ENCODE peak calls at places on chromosomes 12 and 14, in five cellular contexts. Z, A, E, Q and M are unnamed samples.
A peak's percentile ranks its signal among the peaks of the same experiment; 100 is the strongest.

GRCh38 chr14:45204241-45204640 is 48.8 kb downstream of the MIS18BP1 start:
- DNase-seq in E (no peak), A (no peak), Z (no peak), Q (no peak), M (no peak)

GRCh38 chr14:90777830-90778467 is 38.3 kb downstream of the TTC7B start:
- DNase-seq in Z (no peak), Q (no peak), A (no peak), E (no peak), M (no peak)

GRCh38 chr14:67999290-67999689 is 179.7 kb downstream of the RAD51B start:
- DNase-seq in A (no peak), Z (peak; percentile 50), Q (no peak), E (no peak), M (peak; percentile 62)

GRCh38 chr12:125773033-125773432 is 707.8 kb downstream of the AACS start:
- DNase-seq in E (no peak), Z (no peak), Q (no peak), A (no peak), M (no peak)

GRCh38 chr12:66767454-66768002 is 88.7 kb upstream of the GRIP1 start:
- DNase-seq in E (no peak), A (no peak), Z (no peak), Q (no peak), M (no peak)

GRCh38 chr12:7433276-7433822 is 10.6 kb downstream of the CD163L1 start:
- DNase-seq in E (no peak), A (peak; percentile 14), Z (peak; percentile 74), Q (no peak), M (peak; percentile 69)

GRCh38 chr14:55819610-55820304 is 239.8 kb downstream of the KTN1 start:
- DNase-seq in E (no peak), Z (no peak), A (no peak), Q (no peak), M (peak; percentile 45)

GRCh38 chr12:121673013-121673441 is 3.6 kb upstream of the MORN3 start:
- DNase-seq in A (no peak), E (peak; percentile 93), Z (no peak), Q (peak; percentile 41), M (no peak)

GRCh38 chr12:1758887-1759286 is 61.5 kb upstream of the LRTM2 start:
- DNase-seq in Q (no peak), A (no peak), Z (peak; percentile 20), E (no peak), M (no peak)

GRCh38 chr12:76719171-76719631 is 44.7 kb upstream of the ZDHHC17 start:
- DNase-seq in Z (no peak), A (peak; percentile 68), Q (no peak), E (no peak), M (peak; percentile 14)

GRCh38 chr12:76049575-76050251 is 18.1 kb upstream of the PHLDA1 start:
- DNase-seq in E (no peak), A (no peak), Z (no peak), Q (no peak), M (no peak)

GRCh38 chr14:42927313-42927712 is 1320.6 kb downstream of the LRFN5 start:
- DNase-seq in A (no peak), E (no peak), Z (no peak), Q (no peak), M (no peak)

GRCh38 chr14:81435048-81435577 is 35.0 kb upstream of the STON2 start:
- DNase-seq in A (no peak), Z (no peak), E (no peak), Q (no peak), M (no peak)
- H3K4me3 ChIP-seq in A (no peak overlapping the region), Z (no peak overlapping the region), E (peak overlapping the region; percentile 60), Q (peak overlapping the region; percentile 71), M (no peak overlapping the region)

GRCh38 chr12:56189918-56190694 is 823 bp upstream of the SMARCC2 start:
- DNase-seq in Q (peak; percentile 78), A (peak; percentile 35), Z (peak; percentile 88), E (peak; percentile 82), M (peak; percentile 84)
- TF ChIP-seq CTCF in Q (no peak), A (no peak), Z (no peak), E (no peak), M (no peak)

DNA sequence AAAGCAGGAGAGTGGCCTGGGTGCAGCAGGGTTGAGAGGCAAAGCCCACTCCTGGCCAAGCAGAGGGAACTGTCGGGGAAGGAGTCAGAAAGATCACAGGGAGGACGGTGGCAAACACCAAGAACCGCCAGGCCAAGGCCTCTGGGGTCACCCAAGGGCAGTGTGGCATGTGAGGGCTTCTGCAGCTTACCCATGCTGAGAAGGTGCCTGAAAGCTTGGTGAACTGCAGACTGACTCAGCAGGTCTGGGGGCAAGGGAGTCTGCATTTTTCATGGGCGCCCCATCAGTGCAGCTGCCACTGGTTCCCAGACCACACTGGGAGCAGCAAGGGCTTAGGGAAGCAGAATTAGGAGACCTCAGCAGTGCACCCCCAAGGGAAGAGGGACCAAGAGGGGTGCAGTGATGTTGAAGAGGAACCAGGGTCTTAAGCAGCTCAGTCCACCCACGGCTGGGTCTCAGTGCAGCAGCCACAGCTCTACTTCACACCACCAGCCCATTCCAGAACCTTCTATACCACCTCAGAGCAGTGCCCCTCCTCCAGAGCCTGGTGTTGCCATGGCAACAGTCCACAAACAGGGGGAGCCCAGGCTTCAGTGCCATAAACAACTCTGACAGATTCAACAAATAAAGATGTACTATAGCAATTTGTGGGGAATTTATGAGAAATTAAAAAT is 59.4 kb downstream of the ITPK1 start:
- DNase-seq in Q (no peak), Z (no peak), E (no peak), A (peak; percentile 34), M (peak; percentile 42)
- H3K4me3 ChIP-seq in Q (no peak overlapping the region), Z (no peak overlapping the region), E (no peak overlapping the region), A (no peak overlapping the region), M (no peak overlapping the region)

DNA sequence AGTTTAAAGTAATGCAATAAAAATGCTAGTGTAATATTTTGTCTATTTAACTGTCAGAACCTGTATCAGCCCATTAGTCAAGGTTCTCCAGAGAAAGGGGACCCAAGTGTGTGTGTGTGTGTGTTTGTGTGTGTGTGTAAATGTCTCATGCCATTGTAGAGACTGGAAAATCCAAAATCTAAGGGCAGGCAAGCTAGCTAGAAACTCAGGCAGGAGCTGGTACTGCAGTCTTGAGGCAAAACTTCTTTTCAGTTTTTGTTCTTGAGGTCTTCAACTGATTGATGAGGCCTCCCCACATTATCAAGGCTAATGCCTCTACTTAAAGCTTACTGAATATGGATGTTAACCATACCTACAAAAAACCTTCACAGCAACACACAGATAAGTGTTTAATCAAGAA is 126.7 kb downstream of the PRKD1 start:
- DNase-seq in A (no peak), Q (no peak), E (no peak), Z (no peak), M (peak; percentile 10)
- TF ChIP-seq CTCF in A (peak; percentile 7), Q (no peak), E (no peak), Z (peak; percentile 29), M (peak; percentile 26)

GRCh38 chr14:101561897-101562490 is 699 bp downstream of the DIO3 start:
- DNase-seq in Z (no peak), E (no peak), A (no peak), Q (peak; percentile 11), M (no peak)
- H3K4me3 ChIP-seq in Z (no peak overlapping the region), E (no peak overlapping the region), A (no peak overlapping the region), Q (no peak overlapping the region), M (no peak overlapping the region)

DNA sequence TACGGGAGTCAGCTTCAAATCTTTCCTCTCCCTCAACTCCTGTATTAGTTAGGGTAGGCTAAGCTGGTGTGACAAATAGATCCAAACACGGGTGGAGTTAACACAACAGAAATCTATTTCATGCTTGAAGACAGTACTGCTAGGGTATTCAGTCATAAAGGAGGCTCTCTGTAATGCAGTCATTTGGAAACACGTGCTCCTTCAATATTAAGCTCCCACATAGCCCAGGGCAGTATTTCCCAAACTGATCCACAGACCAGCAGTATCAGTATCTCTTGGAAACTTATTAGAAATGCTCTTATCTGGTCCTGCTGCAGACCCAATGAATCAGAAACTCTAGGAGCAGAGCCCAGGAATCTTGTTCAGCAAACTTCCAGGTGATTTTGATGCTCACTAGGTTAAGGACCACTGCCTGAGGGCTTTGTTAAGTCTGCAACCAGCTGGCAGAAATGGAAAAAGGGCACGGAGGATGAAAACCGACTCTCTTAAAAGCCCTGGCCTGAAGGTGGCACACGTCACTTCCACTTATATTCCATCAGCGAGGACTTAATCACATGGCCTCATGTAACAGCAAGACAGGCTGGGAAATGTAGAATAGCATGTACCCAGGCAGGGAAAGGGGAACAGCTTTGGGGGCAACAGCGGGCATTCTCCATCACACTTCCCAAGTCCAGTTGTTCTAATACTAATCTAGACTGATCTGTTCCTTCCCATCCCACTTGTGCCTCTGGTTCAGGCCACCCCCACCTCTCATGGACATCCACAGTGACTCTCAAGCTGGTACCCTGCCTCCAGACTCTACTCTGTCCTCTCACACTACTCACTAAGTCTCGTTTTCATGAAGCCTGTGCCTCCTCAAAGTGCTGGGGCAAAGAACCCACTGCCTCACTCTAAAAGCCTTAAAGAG is 38.2 kb upstream of the RIC8B start:
- DNase-seq in Q (no peak), A (peak; percentile 4), Z (no peak), E (no peak), M (no peak)
- TF ChIP-seq CTCF in Q (peak; percentile 17), A (peak; percentile 19), Z (no peak), E (no peak), M (no peak)

GRCh38 chr12:32669584-32669983 is 9.5 kb upstream of the DNM1L start:
- DNase-seq in E (no peak), Q (no peak), A (no peak), Z (no peak), M (no peak)

GRCh38 chr12:32666018-32666417 is 13.1 kb upstream of the DNM1L start:
- DNase-seq in Z (no peak), A (no peak), Q (no peak), E (no peak), M (no peak)

GRCh38 chr12:32662665-32663064 is 16.4 kb upstream of the DNM1L start:
- DNase-seq in E (no peak), A (no peak), Z (no peak), Q (no peak), M (no peak)

GRCh38 chr12:32661706-32662105 is 17.4 kb upstream of the DNM1L start:
- DNase-seq in Q (peak; percentile 52), E (no peak), A (no peak), Z (no peak), M (no peak)

GRCh38 chr12:32666510-32666909 is 12.6 kb upstream of the DNM1L start:
- DNase-seq in A (no peak), Q (no peak), E (no peak), Z (no peak), M (no peak)
- H3K4me3 ChIP-seq in A (peak overlapping the region; percentile 34), Q (peak overlapping the region; percentile 2), E (no peak overlapping the region), Z (no peak overlapping the region), M (no peak overlapping the region)